ENCODE peak calls at places on chromosome 21, in eight cellular contexts. One of them, this sample, is unnamed. For H3K9me3 and H3K4me1, the result is how much of the 10 kb centered on the place peaks cover.

GRCh38 chr21:29704719-29705118 is 235.1 kb downstream of the GRIK1 start:
- DNase-seq in PC-3: no peak
- DNase-seq in iPS DF 6.9: no peak
- DNase-seq in breast epithelium: no peak
- DNase-seq in CD8-positive, alpha-beta T cell: no peak
- DNase-seq in left ventricle myocardium inferior: no peak
- DNase-seq in H9: no peak
- DNase-seq in body of pancreas: no peak
- DNase-seq in this sample: no peak

GRCh38 chr21:30718239-30718909 is at the start of gene KRTAP21-3:
- DNase-seq in PC-3: peak
- DNase-seq in iPS DF 6.9: no peak
- DNase-seq in breast epithelium: no peak
- DNase-seq in CD8-positive, alpha-beta T cell: no peak
- DNase-seq in left ventricle myocardium inferior: no peak
- DNase-seq in H9: no peak
- DNase-seq in body of pancreas: no peak
- DNase-seq in this sample: no peak

GRCh38 chr21:30446969-30447368 is 6.9 kb downstream of the KRTAP15-1 start:
- DNase-seq in PC-3: no peak
- DNase-seq in iPS DF 6.9: no peak
- DNase-seq in breast epithelium: no peak
- DNase-seq in CD8-positive, alpha-beta T cell: no peak
- DNase-seq in left ventricle myocardium inferior: no peak
- DNase-seq in H9: no peak
- DNase-seq in body of pancreas: no peak
- DNase-seq in this sample: no peak

GRCh38 chr21:46189213-46189958 is 5.1 kb upstream of the SPATC1L start:
- DNase-seq in PC-3: no peak
- DNase-seq in iPS DF 6.9: no peak
- DNase-seq in breast epithelium: peak
- DNase-seq in CD8-positive, alpha-beta T cell: no peak
- DNase-seq in left ventricle myocardium inferior: no peak
- DNase-seq in H9: peak
- DNase-seq in body of pancreas: no peak
- DNase-seq in this sample: peak

GRCh38 chr21:32771134-32771523 is 426 bp downstream of the PAXBP1 start:
- DNase-seq in PC-3: peak
- DNase-seq in iPS DF 6.9: no peak
- DNase-seq in breast epithelium: peak
- DNase-seq in CD8-positive, alpha-beta T cell: peak
- DNase-seq in left ventricle myocardium inferior: peak
- DNase-seq in H9: peak
- DNase-seq in body of pancreas: peak
- DNase-seq in this sample: peak

GRCh38 chr21:21373969-21374368 is 375.8 kb downstream of the NCAM2 start:
- DNase-seq in PC-3: no peak
- DNase-seq in iPS DF 6.9: no peak
- DNase-seq in breast epithelium: no peak
- DNase-seq in CD8-positive, alpha-beta T cell: no peak
- DNase-seq in left ventricle myocardium inferior: no peak
- DNase-seq in H9: no peak
- DNase-seq in body of pancreas: no peak
- DNase-seq in this sample: no peak

GRCh38 chr21:46404306-46404705 is 54.4 kb upstream of the DIP2A start:
- DNase-seq in PC-3: no peak
- DNase-seq in iPS DF 6.9: no peak
- DNase-seq in breast epithelium: no peak
- DNase-seq in CD8-positive, alpha-beta T cell: no peak
- DNase-seq in left ventricle myocardium inferior: no peak
- DNase-seq in H9: no peak
- DNase-seq in body of pancreas: no peak
- DNase-seq in this sample: no peak

GRCh38 chr21:32658524-32658923 is 46.3 kb upstream of the CFAP298 start:
- DNase-seq in PC-3: no peak
- DNase-seq in iPS DF 6.9: no peak
- DNase-seq in breast epithelium: no peak
- DNase-seq in CD8-positive, alpha-beta T cell: no peak
- DNase-seq in left ventricle myocardium inferior: no peak
- DNase-seq in H9: no peak
- DNase-seq in body of pancreas: no peak
- DNase-seq in this sample: no peak

GRCh38 chr21:15293251-15293650 is 228.5 kb upstream of the NRIP1 start:
- DNase-seq in PC-3: peak
- DNase-seq in iPS DF 6.9: no peak
- DNase-seq in breast epithelium: no peak
- DNase-seq in CD8-positive, alpha-beta T cell: no peak
- DNase-seq in left ventricle myocardium inferior: no peak
- DNase-seq in H9: no peak
- DNase-seq in body of pancreas: no peak
- DNase-seq in this sample: no peak

GRCh38 chr21:20997633-20998455 is at the start of gene NCAM2:
- DNase-seq in PC-3: peak
- DNase-seq in iPS DF 6.9: no peak
- DNase-seq in breast epithelium: peak
- DNase-seq in CD8-positive, alpha-beta T cell: peak
- DNase-seq in left ventricle myocardium inferior: peak
- DNase-seq in H9: peak
- DNase-seq in body of pancreas: peak
- DNase-seq in this sample: peak

GRCh38 chr21:37220981-37221664 is 46.0 kb downstream of the VPS26C start:
- DNase-seq in PC-3: peak
- DNase-seq in iPS DF 6.9: peak
- DNase-seq in breast epithelium: peak
- DNase-seq in CD8-positive, alpha-beta T cell: peak
- DNase-seq in left ventricle myocardium inferior: peak
- DNase-seq in H9: peak
- DNase-seq in body of pancreas: peak
- DNase-seq in this sample: peak

GRCh38 chr21:37071561-37072238 is 1.2 kb downstream of the PIGP start:
- DNase-seq in PC-3: peak
- DNase-seq in iPS DF 6.9: no peak
- DNase-seq in breast epithelium: peak
- DNase-seq in CD8-positive, alpha-beta T cell: no peak
- DNase-seq in left ventricle myocardium inferior: peak
- DNase-seq in H9: no peak
- DNase-seq in body of pancreas: peak
- DNase-seq in this sample: peak

GRCh38 chr21:45979141-45979631 is 2.4 kb upstream of the COL6A1 start:
- DNase-seq in PC-3: peak
- DNase-seq in iPS DF 6.9: no peak
- DNase-seq in breast epithelium: no peak
- DNase-seq in CD8-positive, alpha-beta T cell: no peak
- DNase-seq in left ventricle myocardium inferior: peak
- DNase-seq in H9: peak
- DNase-seq in body of pancreas: peak
- DNase-seq in this sample: peak

GRCh38 chr21:33374080-33374873 is 28.9 kb upstream of the IFNGR2 start:
- DNase-seq in PC-3: peak
- DNase-seq in iPS DF 6.9: no peak
- DNase-seq in breast epithelium: no peak
- DNase-seq in CD8-positive, alpha-beta T cell: peak
- DNase-seq in left ventricle myocardium inferior: peak
- DNase-seq in H9: peak
- DNase-seq in body of pancreas: peak
- DNase-seq in this sample: peak

GRCh38 chr21:15289896-15290841 is 225.4 kb upstream of the NRIP1 start:
- DNase-seq in PC-3: no peak
- DNase-seq in iPS DF 6.9: peak
- DNase-seq in breast epithelium: no peak
- DNase-seq in CD8-positive, alpha-beta T cell: peak
- DNase-seq in left ventricle myocardium inferior: peak
- DNase-seq in H9: peak
- DNase-seq in body of pancreas: peak
- DNase-seq in this sample: no peak

GRCh38 chr21:15063081-15063820 is 1.5 kb downstream of the NRIP1 start:
- DNase-seq in PC-3: peak
- DNase-seq in iPS DF 6.9: no peak
- DNase-seq in breast epithelium: no peak
- DNase-seq in CD8-positive, alpha-beta T cell: peak
- DNase-seq in left ventricle myocardium inferior: no peak
- DNase-seq in H9: no peak
- DNase-seq in body of pancreas: no peak
- DNase-seq in this sample: no peak

GRCh38 chr21:15063821-15064575 is 802 bp downstream of the NRIP1 start:
- DNase-seq in PC-3: peak
- DNase-seq in iPS DF 6.9: no peak
- DNase-seq in breast epithelium: peak
- DNase-seq in CD8-positive, alpha-beta T cell: no peak
- DNase-seq in left ventricle myocardium inferior: peak
- DNase-seq in H9: peak
- DNase-seq in body of pancreas: peak
- DNase-seq in this sample: peak

GRCh38 chr21:10430007-10430406 is 91.4 kb upstream of the TPTE start:
- DNase-seq in PC-3: no peak
- DNase-seq in iPS DF 6.9: no peak
- DNase-seq in breast epithelium: no peak
- DNase-seq in CD8-positive, alpha-beta T cell: no peak
- DNase-seq in left ventricle myocardium inferior: no peak
- DNase-seq in H9: no peak
- DNase-seq in body of pancreas: no peak
- DNase-seq in this sample: no peak
- H3K9me3 ChIP-seq in PC-3: under half
- H3K9me3 ChIP-seq in iPS DF 6.9: under half
- H3K9me3 ChIP-seq in breast epithelium: under half
- H3K9me3 ChIP-seq in CD8-positive, alpha-beta T cell: under half
- H3K9me3 ChIP-seq in left ventricle myocardium inferior: under half
- H3K9me3 ChIP-seq in H9: half or more
- H3K9me3 ChIP-seq in body of pancreas: under half
- H3K9me3 ChIP-seq in this sample: under half

GRCh38 chr21:17611414-17612022 is 1.2 kb downstream of the BTG3 start:
- DNase-seq in PC-3: peak
- DNase-seq in iPS DF 6.9: no peak
- DNase-seq in breast epithelium: peak
- DNase-seq in CD8-positive, alpha-beta T cell: peak
- DNase-seq in left ventricle myocardium inferior: peak
- DNase-seq in H9: peak
- DNase-seq in body of pancreas: peak
- DNase-seq in this sample: peak

GRCh38 chr21:17612023-17612564 is 607 bp downstream of the BTG3 start:
- DNase-seq in PC-3: no peak
- DNase-seq in iPS DF 6.9: no peak
- DNase-seq in breast epithelium: peak
- DNase-seq in CD8-positive, alpha-beta T cell: peak
- DNase-seq in left ventricle myocardium inferior: peak
- DNase-seq in H9: peak
- DNase-seq in body of pancreas: peak
- DNase-seq in this sample: peak

GRCh38 chr21:17610862-17611261 is 1.8 kb downstream of the BTG3 start:
- DNase-seq in PC-3: no peak
- DNase-seq in iPS DF 6.9: no peak
- DNase-seq in breast epithelium: no peak
- DNase-seq in CD8-positive, alpha-beta T cell: no peak
- DNase-seq in left ventricle myocardium inferior: no peak
- DNase-seq in H9: no peak
- DNase-seq in body of pancreas: no peak
- DNase-seq in this sample: no peak

GRCh38 chr21:17607684-17608083 is 5.0 kb downstream of the BTG3 start:
- DNase-seq in PC-3: no peak
- DNase-seq in iPS DF 6.9: no peak
- DNase-seq in breast epithelium: no peak
- DNase-seq in CD8-positive, alpha-beta T cell: no peak
- DNase-seq in left ventricle myocardium inferior: no peak
- DNase-seq in H9: no peak
- DNase-seq in body of pancreas: no peak
- DNase-seq in this sample: no peak

GRCh38 chr21:17609681-17610080 is 3.0 kb downstream of the BTG3 start:
- DNase-seq in PC-3: no peak
- DNase-seq in iPS DF 6.9: no peak
- DNase-seq in breast epithelium: no peak
- DNase-seq in CD8-positive, alpha-beta T cell: no peak
- DNase-seq in left ventricle myocardium inferior: no peak
- DNase-seq in H9: no peak
- DNase-seq in body of pancreas: no peak
- DNase-seq in this sample: no peak
- H3K27ac ChIP-seq in PC-3: no peak
- H3K27ac ChIP-seq in iPS DF 6.9: no peak
- H3K27ac ChIP-seq in breast epithelium: no peak
- H3K27ac ChIP-seq in CD8-positive, alpha-beta T cell: no peak
- H3K27ac ChIP-seq in left ventricle myocardium inferior: no peak
- H3K27ac ChIP-seq in H9: no peak
- H3K27ac ChIP-seq in body of pancreas: no peak
- H3K27ac ChIP-seq in this sample: no peak

GRCh38 chr21:34807881-34808568 is 139.2 kb downstream of the CLIC6 start:
- DNase-seq in PC-3: peak
- DNase-seq in iPS DF 6.9: no peak
- DNase-seq in breast epithelium: no peak
- DNase-seq in CD8-positive, alpha-beta T cell: peak
- DNase-seq in left ventricle myocardium inferior: no peak
- DNase-seq in H9: no peak
- DNase-seq in body of pancreas: no peak
- DNase-seq in this sample: peak
- H3K4me1 ChIP-seq in PC-3: half or more
- H3K4me1 ChIP-seq in iPS DF 6.9: under half
- H3K4me1 ChIP-seq in breast epithelium: under half
- H3K4me1 ChIP-seq in CD8-positive, alpha-beta T cell: under half
- H3K4me1 ChIP-seq in left ventricle myocardium inferior: under half
- H3K4me1 ChIP-seq in H9: under half
- H3K4me1 ChIP-seq in body of pancreas: under half
- H3K4me1 ChIP-seq in this sample: under half

GRCh38 chr21:43031121-43031624 is 44.5 kb downstream of the CBS start:
- DNase-seq in PC-3: no peak
- DNase-seq in iPS DF 6.9: no peak
- DNase-seq in breast epithelium: no peak
- DNase-seq in CD8-positive, alpha-beta T cell: no peak
- DNase-seq in left ventricle myocardium inferior: no peak
- DNase-seq in H9: no peak
- DNase-seq in body of pancreas: no peak
- DNase-seq in this sample: no peak

GRCh38 chr21:43029785-43030184 is 45.9 kb downstream of the CBS start:
- DNase-seq in PC-3: no peak
- DNase-seq in iPS DF 6.9: no peak
- DNase-seq in breast epithelium: no peak
- DNase-seq in CD8-positive, alpha-beta T cell: no peak
- DNase-seq in left ventricle myocardium inferior: no peak
- DNase-seq in H9: no peak
- DNase-seq in body of pancreas: no peak
- DNase-seq in this sample: no peak

GRCh38 chr21:43034098-43034497 is 41.5 kb downstream of the CBS start:
- DNase-seq in PC-3: peak
- DNase-seq in iPS DF 6.9: no peak
- DNase-seq in breast epithelium: no peak
- DNase-seq in CD8-positive, alpha-beta T cell: no peak
- DNase-seq in left ventricle myocardium inferior: no peak
- DNase-seq in H9: no peak
- DNase-seq in body of pancreas: no peak
- DNase-seq in this sample: no peak

GRCh38 chr21:43034826-43035225 is 40.8 kb downstream of the CBS start:
- DNase-seq in PC-3: no peak
- DNase-seq in iPS DF 6.9: no peak
- DNase-seq in breast epithelium: no peak
- DNase-seq in CD8-positive, alpha-beta T cell: no peak
- DNase-seq in left ventricle myocardium inferior: no peak
- DNase-seq in H9: no peak
- DNase-seq in body of pancreas: no peak
- DNase-seq in this sample: no peak
- H3K9me3 ChIP-seq in PC-3: under half
- H3K9me3 ChIP-seq in iPS DF 6.9: under half
- H3K9me3 ChIP-seq in breast epithelium: under half
- H3K9me3 ChIP-seq in CD8-positive, alpha-beta T cell: under half
- H3K9me3 ChIP-seq in left ventricle myocardium inferior: under half
- H3K9me3 ChIP-seq in H9: under half
- H3K9me3 ChIP-seq in body of pancreas: under half
- H3K9me3 ChIP-seq in this sample: under half

This sample was measured in suprapubic skin.